ENCODE peak calls at places on chromosome 9, in six cellular contexts. One of them, this sample, is unnamed.

GRCh38 chr9:123420560-123421210 is 64.7 kb downstream of the CRB2 start:
- DNase-seq in tibial nerve: no peak
- DNase-seq in testis: no peak
- DNase-seq in right atrium auricular region: no peak
- DNase-seq in dorsolateral prefrontal cortex: no peak
- DNase-seq in PC-3: no peak
- DNase-seq in this sample: no peak

GRCh38 chr9:35599763-35600604 is 5.1 kb upstream of the TESK1 start:
- DNase-seq in tibial nerve: no peak
- DNase-seq in testis: no peak
- DNase-seq in right atrium auricular region: no peak
- DNase-seq in dorsolateral prefrontal cortex: no peak
- DNase-seq in PC-3: no peak
- DNase-seq in this sample: no peak

GRCh38 chr9:115520626-115521025 is 402.7 kb upstream of the TNC start:
- DNase-seq in tibial nerve: no peak
- DNase-seq in testis: no peak
- DNase-seq in right atrium auricular region: no peak
- DNase-seq in dorsolateral prefrontal cortex: no peak
- DNase-seq in PC-3: no peak
- DNase-seq in this sample: no peak

GRCh38 chr9:124394596-124394995 is 20.6 kb downstream of the PSMB7 start:
- DNase-seq in tibial nerve: no peak
- DNase-seq in testis: no peak
- DNase-seq in right atrium auricular region: no peak
- DNase-seq in dorsolateral prefrontal cortex: no peak
- DNase-seq in PC-3: no peak
- DNase-seq in this sample: no peak

GRCh38 chr9:76756273-76756650 is 8.0 kb upstream of the PCA3 start:
- DNase-seq in tibial nerve: peak; percentile 12
- DNase-seq in testis: no peak
- DNase-seq in right atrium auricular region: no peak
- DNase-seq in dorsolateral prefrontal cortex: peak; percentile 68
- DNase-seq in PC-3: peak; percentile 4
- DNase-seq in this sample: peak; percentile 15

GRCh38 chr9:133460405-133461175 is 812 bp downstream of the CACFD1 start:
- DNase-seq in tibial nerve: peak; percentile 21
- DNase-seq in testis: peak; percentile 67
- DNase-seq in right atrium auricular region: peak; percentile 63
- DNase-seq in dorsolateral prefrontal cortex: peak; percentile 65
- DNase-seq in PC-3: peak; percentile 28
- DNase-seq in this sample: peak; percentile 85

GRCh38 chr9:122056484-122056883 is 36.6 kb downstream of the TTLL11 start:
- DNase-seq in tibial nerve: no peak
- DNase-seq in testis: no peak
- DNase-seq in right atrium auricular region: no peak
- DNase-seq in dorsolateral prefrontal cortex: no peak
- DNase-seq in PC-3: peak; percentile 27
- DNase-seq in this sample: peak; percentile 89

GRCh38 chr9:7534211-7534935 is 265.2 kb downstream of the DMAC1 start:
- DNase-seq in tibial nerve: no peak
- DNase-seq in testis: no peak
- DNase-seq in right atrium auricular region: no peak
- DNase-seq in dorsolateral prefrontal cortex: no peak
- DNase-seq in PC-3: no peak
- DNase-seq in this sample: no peak

GRCh38 chr9:119400607-119401006 is 31.4 kb upstream of the BRINP1 start:
- DNase-seq in tibial nerve: no peak
- DNase-seq in testis: no peak
- DNase-seq in right atrium auricular region: no peak
- DNase-seq in dorsolateral prefrontal cortex: no peak
- DNase-seq in PC-3: no peak
- DNase-seq in this sample: no peak

GRCh38 chr9:91047993-91048607 is 246.5 kb downstream of the SYK start:
- DNase-seq in tibial nerve: no peak
- DNase-seq in testis: no peak
- DNase-seq in right atrium auricular region: peak; percentile 23
- DNase-seq in dorsolateral prefrontal cortex: no peak
- DNase-seq in PC-3: peak; percentile 55
- DNase-seq in this sample: peak; percentile 49

GRCh38 chr9:79189511-79189924 is 382.2 kb upstream of the TLE4 start:
- DNase-seq in tibial nerve: no peak
- DNase-seq in testis: no peak
- DNase-seq in right atrium auricular region: no peak
- DNase-seq in dorsolateral prefrontal cortex: no peak
- DNase-seq in PC-3: peak; percentile 5
- DNase-seq in this sample: no peak

GRCh38 chr9:21965401-21965951 is 28.7 kb downstream of the CDKN2A start:
- DNase-seq in tibial nerve: no peak
- DNase-seq in testis: peak; percentile 81
- DNase-seq in right atrium auricular region: no peak
- DNase-seq in dorsolateral prefrontal cortex: no peak
- DNase-seq in PC-3: peak; percentile 60
- DNase-seq in this sample: no peak

GRCh38 chr9:36986548-36987408 is 47.3 kb downstream of the PAX5 start:
- DNase-seq in tibial nerve: no peak
- DNase-seq in testis: no peak
- DNase-seq in right atrium auricular region: no peak
- DNase-seq in dorsolateral prefrontal cortex: peak; percentile 36
- DNase-seq in PC-3: no peak
- DNase-seq in this sample: no peak

GRCh38 chr9:86464242-86464641 is 110.0 kb upstream of the TUT7 start:
- DNase-seq in tibial nerve: no peak
- DNase-seq in testis: no peak
- DNase-seq in right atrium auricular region: no peak
- DNase-seq in dorsolateral prefrontal cortex: no peak
- DNase-seq in PC-3: no peak
- DNase-seq in this sample: no peak

GRCh38 chr9:86714976-86715375 is 232.3 kb downstream of the GAS1 start:
- DNase-seq in tibial nerve: no peak
- DNase-seq in testis: no peak
- DNase-seq in right atrium auricular region: no peak
- DNase-seq in dorsolateral prefrontal cortex: no peak
- DNase-seq in PC-3: no peak
- DNase-seq in this sample: no peak

GRCh38 chr9:124482431-124483031 is 24.7 kb downstream of the NR5A1 start:
- DNase-seq in tibial nerve: no peak
- DNase-seq in testis: no peak
- DNase-seq in right atrium auricular region: no peak
- DNase-seq in dorsolateral prefrontal cortex: no peak
- DNase-seq in PC-3: no peak
- DNase-seq in this sample: peak; percentile 67

GRCh38 chr9:87039809-87040392 is 92.6 kb upstream of the GAS1 start:
- DNase-seq in tibial nerve: no peak
- DNase-seq in testis: no peak
- DNase-seq in right atrium auricular region: no peak
- DNase-seq in dorsolateral prefrontal cortex: no peak
- DNase-seq in PC-3: no peak
- DNase-seq in this sample: peak; percentile 22

GRCh38 chr9:37511006-37511714 is 25.4 kb downstream of the POLR1E start:
- DNase-seq in tibial nerve: no peak
- DNase-seq in testis: no peak
- DNase-seq in right atrium auricular region: no peak
- DNase-seq in dorsolateral prefrontal cortex: no peak
- DNase-seq in PC-3: peak; percentile 7
- DNase-seq in this sample: no peak

GRCh38 chr9:15137089-15137488 is 169.9 kb downstream of the TTC39B start:
- DNase-seq in tibial nerve: no peak
- DNase-seq in testis: no peak
- DNase-seq in right atrium auricular region: no peak
- DNase-seq in dorsolateral prefrontal cortex: no peak
- DNase-seq in PC-3: no peak
- DNase-seq in this sample: no peak

GRCh38 chr9:95007470-95007869 is 281.0 kb downstream of the AOPEP start:
- DNase-seq in tibial nerve: no peak
- DNase-seq in testis: no peak
- DNase-seq in right atrium auricular region: no peak
- DNase-seq in dorsolateral prefrontal cortex: no peak
- DNase-seq in PC-3: no peak
- DNase-seq in this sample: no peak

GRCh38 chr9:114384836-114385411 is 2.9 kb downstream of the AKNA start:
- DNase-seq in tibial nerve: no peak
- DNase-seq in testis: no peak
- DNase-seq in right atrium auricular region: no peak
- DNase-seq in dorsolateral prefrontal cortex: no peak
- DNase-seq in PC-3: no peak
- DNase-seq in this sample: no peak
- H3K27ac ChIP-seq in tibial nerve: peak overlapping the region; percentile 93
- H3K27ac ChIP-seq in testis: peak overlapping the region; percentile 88
- H3K27ac ChIP-seq in right atrium auricular region: peak overlapping the region; percentile 78
- H3K27ac ChIP-seq in dorsolateral prefrontal cortex: peak overlapping the region; percentile 78
- H3K27ac ChIP-seq in PC-3: peak overlapping the region; percentile 91
- H3K27ac ChIP-seq in this sample: peak overlapping the region; percentile 82

GRCh38 chr9:101478906-101479305 is 43.3 kb upstream of the ALDOB start:
- DNase-seq in tibial nerve: no peak
- DNase-seq in testis: no peak
- DNase-seq in right atrium auricular region: no peak
- DNase-seq in dorsolateral prefrontal cortex: no peak
- DNase-seq in PC-3: no peak
- DNase-seq in this sample: no peak
- TF ChIP-seq CTCF in tibial nerve: no peak
- TF ChIP-seq CTCF in testis: no peak
- TF ChIP-seq CTCF in right atrium auricular region: no peak
- TF ChIP-seq CTCF in dorsolateral prefrontal cortex: no peak
- TF ChIP-seq CTCF in PC-3: no peak
- TF ChIP-seq CTCF in this sample: no peak

DNA sequence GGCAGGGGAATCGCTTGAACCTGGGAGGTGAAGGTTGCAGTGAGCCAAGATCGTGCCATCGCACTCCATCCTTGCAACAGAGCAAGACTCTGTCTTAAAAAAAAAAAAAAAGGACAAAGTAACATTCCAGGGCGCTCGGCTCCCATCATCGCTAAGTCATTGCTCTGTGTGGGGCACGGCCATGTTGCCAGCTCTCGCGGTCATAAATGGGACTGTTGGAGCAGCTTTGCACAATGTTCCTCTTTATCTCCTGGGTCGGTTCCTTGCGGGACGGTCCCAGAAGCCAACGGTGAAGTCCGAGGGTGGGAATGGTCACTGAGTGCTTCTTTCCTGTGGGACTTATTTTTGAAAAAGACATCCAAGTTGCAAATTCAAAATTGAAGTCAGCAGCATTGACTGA is 65.5 kb downstream of the HMCN2 start:
- DNase-seq in tibial nerve: no peak
- DNase-seq in testis: no peak
- DNase-seq in right atrium auricular region: no peak
- DNase-seq in dorsolateral prefrontal cortex: no peak
- DNase-seq in PC-3: no peak
- DNase-seq in this sample: no peak
- H3K27ac ChIP-seq in tibial nerve: peak overlapping the region; percentile 23
- H3K27ac ChIP-seq in testis: no peak overlapping the region
- H3K27ac ChIP-seq in right atrium auricular region: peak overlapping the region; percentile 59
- H3K27ac ChIP-seq in dorsolateral prefrontal cortex: no peak overlapping the region
- H3K27ac ChIP-seq in PC-3: no peak overlapping the region
- H3K27ac ChIP-seq in this sample: no peak overlapping the region

DNA sequence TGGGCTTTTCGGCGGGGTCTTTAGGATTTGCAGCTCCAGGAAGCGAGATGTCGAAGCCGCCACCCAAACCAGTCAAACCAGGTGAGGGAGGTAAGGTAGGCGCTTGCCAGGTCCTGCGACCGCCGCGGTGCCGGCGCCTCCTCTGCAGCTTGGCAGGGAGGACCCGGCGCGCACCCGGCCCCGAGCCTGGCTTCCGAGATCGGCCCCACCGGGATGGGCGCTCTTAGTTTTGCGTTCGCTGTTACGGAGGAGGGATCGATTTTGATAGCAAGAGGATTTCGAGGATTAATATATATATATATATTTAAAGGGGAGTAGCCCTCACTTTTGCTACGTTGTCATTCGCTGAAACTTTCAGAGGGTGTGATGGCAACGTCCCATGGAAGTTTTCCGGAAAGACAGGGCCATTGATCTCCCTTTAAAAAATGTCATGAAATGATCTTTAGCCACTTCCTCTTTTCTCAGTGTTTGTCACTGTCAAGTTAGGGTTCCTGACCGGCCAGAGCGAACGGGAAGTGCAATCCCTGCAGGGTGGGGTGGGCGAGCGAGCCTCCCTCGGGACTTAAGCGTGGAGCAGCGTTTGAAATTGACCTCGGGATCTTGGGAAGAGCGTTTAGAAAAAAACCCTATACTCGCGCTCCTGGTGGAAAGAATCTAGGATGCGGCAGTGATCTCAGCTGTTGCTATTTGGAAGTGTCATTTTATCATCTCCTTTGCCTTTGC is 493 bp downstream of the OSTF1 start:
- DNase-seq in tibial nerve: peak; percentile 30
- DNase-seq in testis: peak; percentile 63
- DNase-seq in right atrium auricular region: peak; percentile 79
- DNase-seq in dorsolateral prefrontal cortex: no peak
- DNase-seq in PC-3: peak; percentile 58
- DNase-seq in this sample: peak; percentile 63
- TF ChIP-seq CTCF in tibial nerve: no peak
- TF ChIP-seq CTCF in testis: peak; percentile 35
- TF ChIP-seq CTCF in right atrium auricular region: peak; percentile 40
- TF ChIP-seq CTCF in dorsolateral prefrontal cortex: no peak
- TF ChIP-seq CTCF in PC-3: no peak
- TF ChIP-seq CTCF in this sample: no peak

DNA sequence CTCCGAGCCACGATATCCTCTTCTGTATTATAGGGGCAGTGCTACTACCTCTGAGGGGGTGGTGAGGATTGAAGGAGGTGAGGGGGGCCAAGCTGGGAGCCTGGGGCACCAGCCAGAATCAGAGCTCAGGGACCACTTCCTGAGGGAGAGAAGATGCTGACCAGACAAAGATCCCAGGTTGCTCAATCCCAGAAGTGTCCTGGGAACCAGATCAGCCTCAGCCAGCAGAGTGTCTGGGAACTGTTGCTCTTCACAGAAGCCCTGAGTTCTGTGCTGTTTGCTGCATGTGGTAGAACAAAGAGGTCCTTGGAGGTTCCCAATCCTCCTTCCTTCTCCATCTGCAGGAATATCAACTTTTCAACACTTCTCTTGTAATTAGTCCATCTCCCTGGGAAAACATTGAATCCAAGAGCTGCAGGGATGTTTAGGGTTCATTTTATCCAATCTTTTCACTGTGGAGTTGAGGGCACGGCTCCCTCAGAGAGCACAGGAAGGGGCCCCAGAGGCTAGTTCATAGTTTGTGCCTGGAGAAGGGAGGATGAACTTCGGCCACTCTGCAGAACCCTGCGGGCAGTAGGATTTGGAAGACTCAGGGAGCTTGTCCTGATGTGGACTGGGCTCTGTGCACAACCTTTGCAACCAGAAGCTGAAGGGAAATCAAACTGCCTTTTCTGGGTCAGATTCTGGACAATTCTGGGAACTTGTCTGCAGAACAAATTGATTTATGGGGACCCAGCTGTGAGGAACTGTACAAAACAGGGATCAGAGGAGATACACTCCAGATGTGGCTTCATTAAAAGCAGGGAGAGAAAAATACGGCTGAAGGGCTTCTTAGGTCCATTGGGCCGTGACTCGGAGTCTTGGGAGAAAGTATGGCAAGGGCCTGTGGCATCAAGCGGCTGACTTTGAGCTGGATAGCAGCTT is 57.0 kb downstream of the GALNT12 start:
- DNase-seq in tibial nerve: peak; percentile 60
- DNase-seq in testis: no peak
- DNase-seq in right atrium auricular region: no peak
- DNase-seq in dorsolateral prefrontal cortex: no peak
- DNase-seq in PC-3: no peak
- DNase-seq in this sample: no peak
- H3K27ac ChIP-seq in tibial nerve: no peak overlapping the region
- H3K27ac ChIP-seq in testis: no peak overlapping the region
- H3K27ac ChIP-seq in right atrium auricular region: no peak overlapping the region
- H3K27ac ChIP-seq in dorsolateral prefrontal cortex: no peak overlapping the region
- H3K27ac ChIP-seq in PC-3: no peak overlapping the region
- H3K27ac ChIP-seq in this sample: no peak overlapping the region

This sample was measured in RWPE1.